ENCODE peak calls at places on chromosomes 16 and 17, in seven cellular contexts. H, V, R, G, P, B and Z are unnamed samples.

GRCh38 chr16:72999541-73000019 is 48.3 kb downstream of the ZFHX3 start:
- DNase-seq in H (no peak), V (no peak), R (no peak), G (no peak), P (no peak), B (no peak), Z (no peak)

GRCh38 chr17:70168979-70169706 is at the start of gene KCNJ2:
- DNase-seq in H (peak; percentile 91), V (no peak), R (peak; percentile 91), G (peak; percentile 91), P (no peak), B (peak; percentile 89), Z (peak; percentile 83)

GRCh38 chr17:47315451-47316266 is 8.1 kb upstream of the EFCAB13 start:
- DNase-seq in H (no peak), V (no peak), R (no peak), G (peak; percentile 73), P (no peak), B (no peak), Z (no peak)

GRCh38 chr16:56871172-56871593 is 6.2 kb downstream of the SLC12A3 start:
- DNase-seq in H (no peak), V (no peak), R (no peak), G (no peak), P (no peak), B (no peak), Z (no peak)

GRCh38 chr17:38583833-38584349 is 21.9 kb downstream of the SRCIN1 start:
- DNase-seq in H (no peak), V (no peak), R (no peak), G (no peak), P (no peak), B (no peak), Z (no peak)

GRCh38 chr17:67491009-67491677 is 114.1 kb downstream of the PITPNC1 start:
- DNase-seq in H (peak; percentile 63), V (no peak), R (peak; percentile 92), G (no peak), P (no peak), B (no peak), Z (peak; percentile 96)

GRCh38 chr17:40069751-40070643 is 7.2 kb downstream of the THRA start:
- DNase-seq in H (no peak), V (peak; percentile 23), R (no peak), G (no peak), P (no peak), B (no peak), Z (no peak)

GRCh38 chr16:85393674-85394510 is 219.2 kb upstream of the GSE1 start:
- DNase-seq in H (peak; percentile 64), V (peak; percentile 56), R (peak; percentile 65), G (peak; percentile 79), P (no peak), B (peak; percentile 66), Z (no peak)

GRCh38 chr16:83727018-83727417 is 80.8 kb upstream of the HSBP1 start:
- DNase-seq in H (no peak), V (no peak), R (no peak), G (no peak), P (no peak), B (no peak), Z (no peak)

GRCh38 chr16:82628741-82629140 is 2.0 kb downstream of the CDH13 start:
- DNase-seq in H (no peak), V (no peak), R (no peak), G (no peak), P (no peak), B (no peak), Z (no peak)

GRCh38 chr17:17545031-17545820 is 46.3 kb downstream of the PEMT start:
- DNase-seq in H (no peak), V (no peak), R (no peak), G (no peak), P (no peak), B (no peak), Z (peak; percentile 68)

GRCh38 chr17:4968916-4969550 is 1.4 kb upstream of the SPAG7 start:
- DNase-seq in H (no peak), V (no peak), R (no peak), G (no peak), P (no peak), B (no peak), Z (no peak)

GRCh38 chr16:85175724-85176233 is 63.5 kb upstream of the CIBAR2 start:
- DNase-seq in H (no peak), V (no peak), R (no peak), G (no peak), P (no peak), B (peak; percentile 39), Z (no peak)

GRCh38 chr17:70295329-70295728 is 126.0 kb downstream of the KCNJ2 start:
- DNase-seq in H (no peak), V (no peak), R (no peak), G (no peak), P (no peak), B (no peak), Z (no peak)

GRCh38 chr17:4175921-4176802 is 33.2 kb downstream of the CYB5D2 start:
- DNase-seq in H (no peak), V (peak; percentile 36), R (no peak), G (peak; percentile 53), P (no peak), B (no peak), Z (no peak)

GRCh38 chr16:531494-532125 is 4.1 kb downstream of the CAPN15 start:
- DNase-seq in H (no peak), V (no peak), R (no peak), G (no peak), P (no peak), B (no peak), Z (no peak)

GRCh38 chr16:19542138-19542821 is 13.2 kb upstream of the VPS35L start:
- DNase-seq in H (no peak), V (no peak), R (no peak), G (no peak), P (no peak), B (no peak), Z (no peak)

GRCh38 chr17:62800580-62800979 is 7.5 kb downstream of the MARCHF10 start:
- DNase-seq in H (peak; percentile 34), V (no peak), R (no peak), G (no peak), P (no peak), B (no peak), Z (no peak)

GRCh38 chr17:57480438-57481196 is 224.3 kb downstream of the MSI2 start:
- DNase-seq in H (no peak), V (no peak), R (no peak), G (peak; percentile 56), P (no peak), B (no peak), Z (no peak)

GRCh38 chr16:678858-679807 is 1.1 kb upstream of the STUB1 start:
- DNase-seq in H (peak; percentile 73), V (peak; percentile 52), R (peak; percentile 76), G (peak; percentile 88), P (no peak), B (peak; percentile 89), Z (peak; percentile 74)

GRCh38 chr16:23699100-23699499 is 13.9 kb downstream of the ERN2 start:
- DNase-seq in H (peak; percentile 41), V (no peak), R (no peak), G (no peak), P (no peak), B (no peak), Z (no peak)

GRCh38 chr16:17992416-17992815 is 344.1 kb downstream of the NPIPA8 start:
- DNase-seq in H (no peak), V (no peak), R (no peak), G (no peak), P (no peak), B (no peak), Z (no peak)

GRCh38 chr16:77158293-77158692 is 32.7 kb upstream of the MON1B start:
- DNase-seq in H (no peak), V (no peak), R (no peak), G (no peak), P (no peak), B (no peak), Z (no peak)

GRCh38 chr17:61159415-61159814 is 240.2 kb upstream of the TBX2 start:
- DNase-seq in H (no peak), V (no peak), R (no peak), G (no peak), P (no peak), B (no peak), Z (no peak)
- H3K27ac ChIP-seq in H (no peak overlapping the region), V (no peak overlapping the region), R (peak overlapping the region; percentile 54), G (no peak overlapping the region), P (no peak overlapping the region), B (no peak overlapping the region), Z (no peak overlapping the region)

GRCh38 chr16:35440875-35441274 is 1981.5 kb downstream of the TP53TG3F start:
- DNase-seq in H (no peak), V (no peak), R (no peak), G (no peak), P (no peak), B (no peak), Z (no peak)
- H3K9me3 ChIP-seq in H (peaks cover 2% of the 10 kb centered on the region), V (no peaks in the 10 kb centered on the region), R (peaks cover 34% of the 10 kb centered on the region), G (no peaks in the 10 kb centered on the region), P (peaks cover 12% of the 10 kb centered on the region), B (no peaks in the 10 kb centered on the region), Z (no peaks in the 10 kb centered on the region)

GRCh38 chr17:44559288-44560249 is 2.3 kb downstream of the FZD2 start:
- DNase-seq in H (no peak), V (no peak), R (no peak), G (no peak), P (no peak), B (no peak), Z (no peak)
- H3K4me3 ChIP-seq in H (no peak overlapping the region), V (no peak overlapping the region), R (peak overlapping the region; percentile 79), G (peak overlapping the region; percentile 49), P (no peak overlapping the region), B (no peak overlapping the region), Z (no peak overlapping the region)

DNA sequence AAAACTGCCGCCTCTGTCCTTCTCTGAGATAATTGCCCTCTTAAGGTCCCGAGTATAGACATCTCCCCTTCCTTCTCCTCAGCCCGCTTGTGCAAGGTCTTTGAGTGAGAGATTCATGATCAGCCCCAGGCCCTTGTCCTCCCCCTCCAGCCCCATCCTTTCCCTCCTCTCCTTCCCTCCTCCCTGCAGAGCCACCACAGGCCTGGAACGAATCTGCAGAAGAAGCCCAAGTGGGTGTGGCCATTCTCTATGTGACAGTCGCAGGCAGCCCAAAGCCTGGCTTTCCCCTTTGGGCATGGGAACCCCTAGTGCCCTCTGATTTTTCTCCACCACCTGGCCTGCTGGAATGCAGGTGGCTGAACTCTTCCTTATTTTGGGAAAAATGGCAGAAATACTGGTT is 7.2 kb upstream of the NDRG4 start:
- DNase-seq in H (no peak), V (no peak), R (no peak), G (no peak), P (no peak), B (no peak), Z (no peak)
- H3K27ac ChIP-seq in H (no peak overlapping the region), V (no peak overlapping the region), R (peak overlapping the region; percentile 83), G (no peak overlapping the region), P (no peak overlapping the region), B (no peak overlapping the region), Z (no peak overlapping the region)

GRCh38 chr16:35411156-35411555 is 1951.7 kb downstream of the TP53TG3F start:
- DNase-seq in H (no peak), V (no peak), R (no peak), G (no peak), P (no peak), B (no peak), Z (no peak)
- H3K9me3 ChIP-seq in H (no peaks in the 10 kb centered on the region), V (peaks cover 4% of the 10 kb centered on the region), R (no peaks in the 10 kb centered on the region), G (peaks cover 2% of the 10 kb centered on the region), P (peaks cover 5% of the 10 kb centered on the region), B (no peaks in the 10 kb centered on the region), Z (no peaks in the 10 kb centered on the region)